ENCODE peak calls at places on chromosomes 6 and 20, in five cellular contexts. M is A549, Z is progenitor cell of endocrine pancreas, H is mesenteric fat pad, L is Caco-2. T is an unnamed sample.

GRCh38 chr6:109055771-109056235 is 38.8 kb downstream of the SESN1 start:
- DNase-seq in M (no peak), Z (no peak), H (no peak), L (no peak), T (no peak)

GRCh38 chr20:54680872-54681297 is 205.5 kb downstream of the DOK5 start:
- DNase-seq in L (no peak), Z (no peak), M (peak), H (no peak), T (no peak)

GRCh38 chr6:5401845-5402738 is 140.8 kb downstream of the FARS2 start:
- DNase-seq in Z (no peak), H (no peak), L (no peak), M (no peak), T (no peak)

GRCh38 chr6:34531580-34532201 is 24.4 kb downstream of the SPDEF start:
- DNase-seq in M (peak), L (peak), H (no peak), Z (no peak), T (peak)

GRCh38 chr20:64233725-64234124 is 21.8 kb upstream of the PCMTD2 start:
- DNase-seq in Z (no peak), L (no peak), M (no peak), H (no peak), T (no peak)

GRCh38 chr20:53444386-53444785 is 149.3 kb downstream of the ZNF217 start:
- DNase-seq in H (no peak), M (no peak), Z (no peak), L (no peak), T (no peak)

GRCh38 chr20:25253606-25254275 is 5.9 kb downstream of the PYGB start:
- DNase-seq in M (no peak), L (no peak), Z (no peak), H (no peak), T (no peak)

GRCh38 chr6:136887899-136888298 is 34.2 kb upstream of the SLC35D3 start:
- DNase-seq in H (no peak), Z (no peak), M (no peak), L (no peak), T (no peak)

GRCh38 chr6:9924971-9925370 is 489.9 kb downstream of the TFAP2A start:
- DNase-seq in M (no peak), Z (no peak), L (no peak), H (no peak), T (no peak)

GRCh38 chr20:34824026-34824860 is 1.2 kb downstream of the NCOA6 start:
- DNase-seq in Z (peak), H (no peak), M (peak), L (peak), T (no peak)

GRCh38 chr6:17042422-17043147 is 59.3 kb upstream of the STMND1 start:
- DNase-seq in Z (no peak), L (no peak), M (peak), H (no peak), T (peak)

GRCh38 chr20:44209691-44210421 is 715 bp downstream of the OSER1 start:
- DNase-seq in L (no peak), Z (peak), H (no peak), M (peak), T (no peak)

GRCh38 chr6:157906537-157907061 is 75.1 kb upstream of the SYNJ2 start:
- DNase-seq in H (no peak), M (no peak), L (no peak), Z (no peak), T (no peak)

GRCh38 chr20:38812182-38812581 is 6.7 kb downstream of the PPP1R16B start:
- DNase-seq in M (no peak), L (no peak), H (no peak), Z (no peak), T (no peak)

GRCh38 chr6:17580518-17581048 is 19.5 kb upstream of the FAM8A1 start:
- DNase-seq in M (peak), H (no peak), Z (peak), L (peak), T (peak)

GRCh38 chr20:36181934-36182603 is 27.5 kb downstream of the EPB41L1 start:
- DNase-seq in Z (no peak), H (no peak), L (no peak), M (no peak), T (no peak)

GRCh38 chr6:1377526-1378223 is 11.7 kb upstream of the FOXF2 start:
- DNase-seq in L (no peak), Z (no peak), H (no peak), M (no peak), T (no peak)

GRCh38 chr6:12490904-12491571 is 200.9 kb downstream of the EDN1 start:
- DNase-seq in L (no peak), M (peak), H (no peak), Z (no peak), T (no peak)

GRCh38 chr6:5486214-5486613 is 224.9 kb downstream of the FARS2 start:
- DNase-seq in L (no peak), M (no peak), H (no peak), Z (no peak), T (no peak)

GRCh38 chr6:104750449-104750848 is 109.3 kb downstream of the HACE1 start:
- DNase-seq in M (no peak), L (no peak), H (no peak), Z (no peak), T (no peak)

GRCh38 chr6:127347188-127347587 is 3.8 kb upstream of the ECHDC1 start:
- DNase-seq in L (no peak), M (peak), H (no peak), Z (no peak), T (no peak)

GRCh38 chr20:41176711-41177552 is 39.6 kb downstream of the PLCG1 start:
- DNase-seq in Z (no peak), M (no peak), L (no peak), H (peak), T (no peak)

GRCh38 chr6:7126759-7127158 is 19.0 kb downstream of the RREB1 start:
- DNase-seq in L (no peak), Z (no peak), H (no peak), M (no peak), T (no peak)

GRCh38 chr6:40352527-40353170 is 234.5 kb downstream of the LRFN2 start:
- DNase-seq in M (no peak), H (no peak), Z (no peak), L (no peak), T (no peak)

GRCh38 chr6:141267420-141267819 is 865.3 kb upstream of the GJE1 start:
- DNase-seq in L (no peak), Z (no peak), M (no peak), H (no peak), T (no peak)

GRCh38 chr6:125203395-125203794 is 49.8 kb downstream of the TPD52L1 start:
- DNase-seq in L (no peak), M (peak), Z (no peak), H (no peak), T (no peak)

GRCh38 chr6:169974663-169975062 is 223.2 kb downstream of the ERMARD start:
- DNase-seq in H (peak), L (no peak), Z (no peak), M (no peak), T (no peak)

GRCh38 chr20:62370115-62370806 is 3.1 kb upstream of the LAMA5 start:
- DNase-seq in H (no peak), M (peak), Z (no peak), L (no peak), T (no peak)

GRCh38 chr6:87759491-87760010 is 57.5 kb upstream of the AKIRIN2 start:
- DNase-seq in Z (no peak), L (no peak), H (no peak), M (no peak), T (no peak)

GRCh38 chr6:169838291-169839028 is 87.0 kb downstream of the ERMARD start:
- DNase-seq in M (no peak), Z (no peak), L (no peak), H (peak), T (no peak)

GRCh38 chr20:23082846-23083552 is 3.1 kb downstream of the CD93 start:
- DNase-seq in H (no peak), Z (no peak), M (no peak), L (no peak), T (no peak)

GRCh38 chr6:11179088-11179977 is 53.1 kb downstream of the NEDD9 start:
- DNase-seq in Z (no peak), L (no peak), H (no peak), M (no peak), T (no peak)

GRCh38 chr6:163352011-163352685 is 62.4 kb upstream of the QKI start:
- DNase-seq in M (no peak), H (no peak), L (peak), Z (no peak), T (peak)

GRCh38 chr6:53530346-53530745 is 14.6 kb downstream of the GCLC start:
- DNase-seq in M (no peak), L (no peak), H (no peak), Z (no peak), T (no peak)

GRCh38 chr6:149306967-149307366 is 10.5 kb upstream of the TAB2 start:
- DNase-seq in H (no peak), M (no peak), L (no peak), Z (no peak), T (no peak)

GRCh38 chr20:52649727-52650126 is 322.4 kb upstream of the TSHZ2 start:
- DNase-seq in M (no peak), H (no peak), L (no peak), Z (no peak), T (no peak)

GRCh38 chr6:166156942-166157341 is 10.7 kb downstream of the TBXT start:
- DNase-seq in L (no peak), Z (no peak), M (peak), H (no peak), T (no peak)

GRCh38 chr6:45209762-45210161 is 118.4 kb upstream of the RUNX2 start:
- DNase-seq in M (no peak), H (no peak), L (no peak), Z (no peak), T (no peak)

GRCh38 chr6:25324076-25324762 is 45.0 kb downstream of the CARMIL1 start:
- DNase-seq in M (no peak), Z (no peak), L (peak), H (no peak), T (no peak)

T was measured in anterior cingulate cortex.